ENCODE peak calls at places on chromosomes 13 and 19, in five cellular contexts. Q, S, X, W and K are unnamed samples.
A peak's percentile ranks its signal among the peaks of the same experiment; 100 is the strongest.

GRCh38 chr19:39676004-39676403 is 20.3 kb downstream of the LGALS16 start:
- DNase-seq in X (no peak), W (no peak), S (no peak), Q (no peak), K (no peak)

GRCh38 chr13:94479559-94480095 is at the start of gene DCT:
- DNase-seq in S (no peak), W (no peak), Q (no peak), X (peak; percentile 78), K (no peak)

GRCh38 chr13:75876371-75877050 is 240.4 kb downstream of the LMO7 start:
- DNase-seq in S (peak; percentile 66), W (peak; percentile 28), X (peak; percentile 67), Q (peak; percentile 55), K (peak; percentile 68)

GRCh38 chr13:22077205-22077683 is 406.4 kb downstream of the FGF9 start:
- DNase-seq in S (no peak), X (peak; percentile 79), Q (no peak), W (no peak), K (no peak)

GRCh38 chr19:16016226-16017137 is 59.8 kb upstream of the TPM4 start:
- DNase-seq in Q (no peak), W (no peak), S (no peak), X (no peak), K (no peak)

GRCh38 chr19:29329460-29330134 is 116.6 kb upstream of the UQCRFS1 start:
- DNase-seq in X (no peak), Q (no peak), W (no peak), S (peak; percentile 6), K (no peak)

GRCh38 chr13:30292325-30292724 is 15.0 kb downstream of the KATNAL1 start:
- DNase-seq in W (no peak), Q (no peak), S (no peak), X (peak; percentile 57), K (no peak)

GRCh38 chr19:38945562-38946228 is 15.0 kb downstream of the MRPS12 start:
- DNase-seq in S (no peak), Q (no peak), X (no peak), W (no peak), K (no peak)

GRCh38 chr13:77698211-77699058 is 948 bp downstream of the SLAIN1 start:
- DNase-seq in W (peak; percentile 34), Q (peak; percentile 67), S (peak; percentile 14), X (peak; percentile 69), K (no peak)

GRCh38 chr19:46279177-46279576 is 17.7 kb upstream of the HIF3A start:
- DNase-seq in S (no peak), X (no peak), W (no peak), Q (no peak), K (no peak)

GRCh38 chr19:5547881-5548280 is 19.9 kb downstream of the TINCR start:
- DNase-seq in Q (no peak), W (no peak), X (peak; percentile 75), S (peak; percentile 51), K (peak; percentile 31)